ENCODE peak calls at places on chromosomes 13 and 19, in eight cellular contexts. One of them, this sample, is unnamed.

GRCh38 chr13:34833562-34834182 is 108.4 kb upstream of the NBEA start:
- DNase-seq in A549: peak
- DNase-seq in upper lobe of right lung: no peak
- DNase-seq in mammary epithelial cell: peak
- DNase-seq in omental fat pad: no peak
- DNase-seq in GM12865: peak
- DNase-seq in ovary: no peak
- DNase-seq in endodermal cell: peak
- DNase-seq in this sample: no peak

GRCh38 chr13:46197299-46197975 is 14.3 kb upstream of the LRRC63 start:
- DNase-seq in omental fat pad: no peak
- DNase-seq in GM12865: no peak
- DNase-seq in ovary: no peak
- DNase-seq in mammary epithelial cell: peak
- DNase-seq in A549: no peak
- DNase-seq in upper lobe of right lung: no peak
- DNase-seq in endodermal cell: no peak
- DNase-seq in this sample: no peak

GRCh38 chr19:42250666-42251531 is 4.0 kb downstream of the ERF start:
- DNase-seq in omental fat pad: no peak
- DNase-seq in mammary epithelial cell: no peak
- DNase-seq in GM12865: no peak
- DNase-seq in A549: no peak
- DNase-seq in ovary: peak
- DNase-seq in endodermal cell: no peak
- DNase-seq in upper lobe of right lung: peak
- DNase-seq in this sample: no peak

GRCh38 chr19:17610384-17610783 is 54.9 kb downstream of the COLGALT1 start:
- DNase-seq in omental fat pad: no peak
- DNase-seq in ovary: no peak
- DNase-seq in A549: peak
- DNase-seq in endodermal cell: no peak
- DNase-seq in GM12865: peak
- DNase-seq in mammary epithelial cell: peak
- DNase-seq in upper lobe of right lung: no peak
- DNase-seq in this sample: no peak

GRCh38 chr19:48632692-48633147 is 4.5 kb downstream of the DBP start:
- DNase-seq in omental fat pad: no peak
- DNase-seq in GM12865: no peak
- DNase-seq in mammary epithelial cell: peak
- DNase-seq in A549: no peak
- DNase-seq in ovary: no peak
- DNase-seq in upper lobe of right lung: no peak
- DNase-seq in endodermal cell: peak
- DNase-seq in this sample: no peak

GRCh38 chr19:3145909-3146676 is 10.3 kb downstream of the GNA15 start:
- DNase-seq in omental fat pad: no peak
- DNase-seq in mammary epithelial cell: no peak
- DNase-seq in ovary: no peak
- DNase-seq in upper lobe of right lung: peak
- DNase-seq in GM12865: no peak
- DNase-seq in A549: no peak
- DNase-seq in endodermal cell: no peak
- DNase-seq in this sample: no peak

GRCh38 chr19:18379803-18380747 is 5.9 kb upstream of the GDF15 start:
- DNase-seq in GM12865: no peak
- DNase-seq in ovary: peak
- DNase-seq in A549: peak
- DNase-seq in mammary epithelial cell: peak
- DNase-seq in upper lobe of right lung: peak
- DNase-seq in endodermal cell: peak
- DNase-seq in omental fat pad: peak
- DNase-seq in this sample: no peak

GRCh38 chr13:24222756-24223155 is 62.2 kb downstream of the SPATA13 start:
- DNase-seq in ovary: no peak
- DNase-seq in mammary epithelial cell: no peak
- DNase-seq in A549: no peak
- DNase-seq in upper lobe of right lung: no peak
- DNase-seq in GM12865: no peak
- DNase-seq in endodermal cell: no peak
- DNase-seq in omental fat pad: no peak
- DNase-seq in this sample: no peak

GRCh38 chr13:23510979-23511735 is 59.1 kb upstream of the TNFRSF19 start:
- DNase-seq in endodermal cell: peak
- DNase-seq in omental fat pad: no peak
- DNase-seq in mammary epithelial cell: peak
- DNase-seq in upper lobe of right lung: no peak
- DNase-seq in A549: peak
- DNase-seq in ovary: no peak
- DNase-seq in GM12865: peak
- DNase-seq in this sample: no peak

GRCh38 chr19:53511933-53512374 is 26.0 kb upstream of the ZNF331 start:
- DNase-seq in GM12865: peak
- DNase-seq in omental fat pad: peak
- DNase-seq in upper lobe of right lung: peak
- DNase-seq in ovary: no peak
- DNase-seq in A549: peak
- DNase-seq in mammary epithelial cell: peak
- DNase-seq in endodermal cell: peak
- DNase-seq in this sample: no peak

GRCh38 chr13:75541961-75542360 is 4.3 kb upstream of the COMMD6 start:
- DNase-seq in endodermal cell: no peak
- DNase-seq in upper lobe of right lung: no peak
- DNase-seq in A549: no peak
- DNase-seq in omental fat pad: no peak
- DNase-seq in GM12865: no peak
- DNase-seq in ovary: no peak
- DNase-seq in mammary epithelial cell: no peak
- DNase-seq in this sample: no peak

GRCh38 chr19:13019330-13019729 is 24.1 kb downstream of the NFIX start:
- DNase-seq in GM12865: no peak
- DNase-seq in endodermal cell: no peak
- DNase-seq in ovary: no peak
- DNase-seq in upper lobe of right lung: no peak
- DNase-seq in mammary epithelial cell: no peak
- DNase-seq in A549: no peak
- DNase-seq in omental fat pad: no peak
- DNase-seq in this sample: no peak

GRCh38 chr13:36357692-36358091 is 11.5 kb upstream of the SPART start:
- DNase-seq in mammary epithelial cell: no peak
- DNase-seq in endodermal cell: no peak
- DNase-seq in upper lobe of right lung: no peak
- DNase-seq in omental fat pad: no peak
- DNase-seq in GM12865: no peak
- DNase-seq in ovary: peak
- DNase-seq in A549: no peak
- DNase-seq in this sample: no peak

GRCh38 chr19:41265376-41266153 is 1.4 kb downstream of the HNRNPUL1 start:
- DNase-seq in upper lobe of right lung: no peak
- DNase-seq in GM12865: peak
- DNase-seq in mammary epithelial cell: peak
- DNase-seq in A549: peak
- DNase-seq in ovary: no peak
- DNase-seq in omental fat pad: no peak
- DNase-seq in endodermal cell: peak
- DNase-seq in this sample: no peak

GRCh38 chr13:32917504-32917903 is 98.7 kb upstream of the KL start:
- DNase-seq in endodermal cell: no peak
- DNase-seq in A549: no peak
- DNase-seq in GM12865: peak
- DNase-seq in omental fat pad: no peak
- DNase-seq in ovary: no peak
- DNase-seq in mammary epithelial cell: no peak
- DNase-seq in upper lobe of right lung: no peak
- DNase-seq in this sample: no peak

GRCh38 chr19:1852294-1852646 is 4.0 kb upstream of the REXO1 start:
- DNase-seq in GM12865: no peak
- DNase-seq in ovary: no peak
- DNase-seq in endodermal cell: no peak
- DNase-seq in omental fat pad: no peak
- DNase-seq in A549: no peak
- DNase-seq in upper lobe of right lung: no peak
- DNase-seq in mammary epithelial cell: no peak
- DNase-seq in this sample: no peak

GRCh38 chr13:36288794-36289391 is 8.7 kb downstream of the CCDC169 start:
- DNase-seq in endodermal cell: no peak
- DNase-seq in upper lobe of right lung: no peak
- DNase-seq in ovary: no peak
- DNase-seq in omental fat pad: no peak
- DNase-seq in GM12865: no peak
- DNase-seq in A549: no peak
- DNase-seq in mammary epithelial cell: no peak
- DNase-seq in this sample: no peak

GRCh38 chr13:49624207-49624606 is 4.1 kb upstream of the ARL11 start:
- DNase-seq in endodermal cell: no peak
- DNase-seq in A549: no peak
- DNase-seq in mammary epithelial cell: no peak
- DNase-seq in GM12865: no peak
- DNase-seq in upper lobe of right lung: no peak
- DNase-seq in omental fat pad: no peak
- DNase-seq in ovary: no peak
- DNase-seq in this sample: no peak

GRCh38 chr13:99028890-99029289 is 51.0 kb upstream of the DOCK9 start:
- DNase-seq in endodermal cell: peak
- DNase-seq in mammary epithelial cell: no peak
- DNase-seq in omental fat pad: no peak
- DNase-seq in A549: peak
- DNase-seq in upper lobe of right lung: no peak
- DNase-seq in GM12865: peak
- DNase-seq in ovary: no peak
- DNase-seq in this sample: no peak

DNA sequence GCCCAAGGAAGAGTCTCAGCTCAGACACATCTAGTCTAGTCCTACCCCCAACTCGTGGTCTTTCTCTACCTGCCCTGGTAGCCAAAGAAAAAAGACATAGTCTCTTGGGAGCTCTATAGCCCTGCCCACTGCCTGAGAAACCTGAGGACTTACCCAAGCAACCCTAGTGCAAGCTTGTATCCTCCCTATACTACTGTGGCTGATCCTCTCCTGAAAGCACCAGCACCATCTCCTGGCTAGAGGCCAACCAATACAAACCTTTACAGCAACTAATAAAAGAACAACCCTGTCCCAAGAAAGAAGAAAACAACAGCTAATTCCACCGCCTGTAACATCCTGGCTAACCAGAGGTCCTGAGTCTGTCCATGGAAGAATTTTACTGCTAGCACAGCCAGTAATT is 532.4 kb downstream of the SLITRK6 start:
- DNase-seq in ovary: no peak
- DNase-seq in GM12865: no peak
- DNase-seq in A549: no peak
- DNase-seq in omental fat pad: no peak
- DNase-seq in endodermal cell: peak
- DNase-seq in mammary epithelial cell: no peak
- DNase-seq in upper lobe of right lung: no peak
- DNase-seq in this sample: no peak
- TF ChIP-seq CTCF in ovary: no peak
- TF ChIP-seq CTCF in GM12865: no peak
- TF ChIP-seq CTCF in A549: no peak
- TF ChIP-seq CTCF in omental fat pad: no peak
- TF ChIP-seq CTCF in endodermal cell: peak
- TF ChIP-seq CTCF in mammary epithelial cell: no peak
- TF ChIP-seq CTCF in upper lobe of right lung: no peak
- TF ChIP-seq CTCF in this sample: no peak

GRCh38 chr19:5109560-5109959 is 140.6 kb downstream of the KDM4B start:
- DNase-seq in mammary epithelial cell: no peak
- DNase-seq in endodermal cell: peak
- DNase-seq in ovary: no peak
- DNase-seq in A549: no peak
- DNase-seq in GM12865: no peak
- DNase-seq in upper lobe of right lung: no peak
- DNase-seq in omental fat pad: no peak
- DNase-seq in this sample: no peak
- TF ChIP-seq CTCF in mammary epithelial cell: no peak
- TF ChIP-seq CTCF in endodermal cell: peak
- TF ChIP-seq CTCF in ovary: no peak
- TF ChIP-seq CTCF in A549: no peak
- TF ChIP-seq CTCF in GM12865: no peak
- TF ChIP-seq CTCF in upper lobe of right lung: no peak
- TF ChIP-seq CTCF in omental fat pad: no peak
- TF ChIP-seq CTCF in this sample: no peak

DNA sequence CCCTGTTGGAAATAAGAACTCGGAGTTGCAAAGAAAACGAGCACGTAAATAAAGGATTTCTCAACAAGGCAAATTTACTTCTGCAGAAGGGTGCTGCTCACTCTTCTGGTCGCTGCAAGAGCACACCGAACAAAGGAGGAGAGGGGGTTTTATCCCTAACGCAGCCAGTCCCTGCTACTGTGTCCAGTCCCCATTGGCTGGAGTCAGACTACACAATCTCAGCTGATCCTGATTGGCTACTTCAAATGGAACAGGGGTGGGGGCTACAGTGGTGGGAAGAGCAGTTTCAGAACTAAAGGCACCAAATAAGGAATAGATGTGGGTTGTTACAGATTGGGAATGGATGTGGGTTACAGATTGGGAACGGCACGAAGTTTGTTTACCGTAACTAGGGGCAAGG is 63.9 kb upstream of the MCF2L start:
- DNase-seq in mammary epithelial cell: no peak
- DNase-seq in omental fat pad: no peak
- DNase-seq in upper lobe of right lung: no peak
- DNase-seq in A549: no peak
- DNase-seq in endodermal cell: peak
- DNase-seq in GM12865: no peak
- DNase-seq in ovary: no peak
- DNase-seq in this sample: no peak
- TF ChIP-seq CTCF in mammary epithelial cell: no peak
- TF ChIP-seq CTCF in omental fat pad: no peak
- TF ChIP-seq CTCF in upper lobe of right lung: no peak
- TF ChIP-seq CTCF in A549: no peak
- TF ChIP-seq CTCF in endodermal cell: no peak
- TF ChIP-seq CTCF in GM12865: no peak
- TF ChIP-seq CTCF in ovary: no peak
- TF ChIP-seq CTCF in this sample: no peak

GRCh38 chr13:20301391-20302071 is 69.4 kb upstream of the GJB6 start:
- DNase-seq in A549: no peak
- DNase-seq in mammary epithelial cell: no peak
- DNase-seq in ovary: no peak
- DNase-seq in GM12865: no peak
- DNase-seq in upper lobe of right lung: no peak
- DNase-seq in omental fat pad: no peak
- DNase-seq in endodermal cell: peak
- DNase-seq in this sample: no peak

GRCh38 chr13:20303636-20304035 is 71.5 kb upstream of the GJB6 start:
- DNase-seq in A549: no peak
- DNase-seq in mammary epithelial cell: peak
- DNase-seq in endodermal cell: no peak
- DNase-seq in omental fat pad: no peak
- DNase-seq in ovary: no peak
- DNase-seq in GM12865: no peak
- DNase-seq in upper lobe of right lung: no peak
- DNase-seq in this sample: no peak

GRCh38 chr13:20306039-20306438 is 73.9 kb upstream of the GJB6 start:
- DNase-seq in ovary: no peak
- DNase-seq in mammary epithelial cell: no peak
- DNase-seq in endodermal cell: no peak
- DNase-seq in GM12865: no peak
- DNase-seq in upper lobe of right lung: no peak
- DNase-seq in omental fat pad: no peak
- DNase-seq in A549: no peak
- DNase-seq in this sample: no peak

GRCh38 chr13:20311022-20311421 is 78.9 kb upstream of the GJB6 start:
- DNase-seq in GM12865: no peak
- DNase-seq in mammary epithelial cell: no peak
- DNase-seq in omental fat pad: no peak
- DNase-seq in ovary: no peak
- DNase-seq in A549: no peak
- DNase-seq in upper lobe of right lung: no peak
- DNase-seq in endodermal cell: no peak
- DNase-seq in this sample: no peak

GRCh38 chr13:20305587-20305986 is 73.5 kb upstream of the GJB6 start:
- DNase-seq in upper lobe of right lung: no peak
- DNase-seq in GM12865: no peak
- DNase-seq in endodermal cell: no peak
- DNase-seq in A549: no peak
- DNase-seq in ovary: no peak
- DNase-seq in mammary epithelial cell: no peak
- DNase-seq in omental fat pad: no peak
- DNase-seq in this sample: no peak
- TF ChIP-seq CTCF in upper lobe of right lung: no peak
- TF ChIP-seq CTCF in GM12865: no peak
- TF ChIP-seq CTCF in endodermal cell: peak
- TF ChIP-seq CTCF in A549: no peak
- TF ChIP-seq CTCF in ovary: no peak
- TF ChIP-seq CTCF in mammary epithelial cell: no peak
- TF ChIP-seq CTCF in omental fat pad: no peak
- TF ChIP-seq CTCF in this sample: no peak